ENCODE peak calls at places on chromosomes 11 and 22, in eight cellular contexts. M, P, L, O, Z, G, C and I are unnamed samples.

GRCh38 chr11:17992916-17993315 is 19.9 kb downstream of the SERGEF start:
- ATAC-seq in M (no peak), P (no peak), L (no peak), O (no peak), Z (no peak), G (no peak), C (no peak), I (no peak)

GRCh38 chr11:70568504-70569172 is 170.3 kb downstream of the CTTN start:
- ATAC-seq in M (peak), P (no peak), L (peak), O (peak), Z (no peak), G (no peak), C (peak), I (peak)

GRCh38 chr11:72624496-72625201 is 49.6 kb downstream of the PDE2A start:
- ATAC-seq in M (peak), P (no peak), L (peak), O (no peak), Z (no peak), G (no peak), C (no peak), I (peak)

GRCh38 chr11:72072348-72072747 is 8.0 kb downstream of the NUMA1 start:
- ATAC-seq in M (no peak), P (peak), L (no peak), O (peak), Z (peak), G (peak), C (peak), I (no peak)

GRCh38 chr22:27636716-27637503 is 164.6 kb downstream of the MN1 start:
- ATAC-seq in M (peak), P (no peak), L (no peak), O (no peak), Z (no peak), G (no peak), C (no peak), I (no peak)

GRCh38 chr11:119608781-119609180 is 120.2 kb downstream of the NECTIN1 start:
- ATAC-seq in M (no peak), P (no peak), L (no peak), O (no peak), Z (no peak), G (no peak), C (no peak), I (no peak)

GRCh38 chr11:79200398-79201070 is 240.3 kb downstream of the TENM4 start:
- ATAC-seq in M (peak), P (no peak), L (no peak), O (no peak), Z (no peak), G (no peak), C (no peak), I (no peak)

GRCh38 chr22:31752096-31752847 is 1.5 kb upstream of the DEPDC5 start:
- ATAC-seq in M (no peak), P (no peak), L (no peak), O (no peak), Z (no peak), G (no peak), C (no peak), I (no peak)

GRCh38 chr11:57942808-57943207 is 80.9 kb upstream of the OR9Q1 start:
- ATAC-seq in M (no peak), P (no peak), L (no peak), O (no peak), Z (no peak), G (no peak), C (no peak), I (no peak)

DNA sequence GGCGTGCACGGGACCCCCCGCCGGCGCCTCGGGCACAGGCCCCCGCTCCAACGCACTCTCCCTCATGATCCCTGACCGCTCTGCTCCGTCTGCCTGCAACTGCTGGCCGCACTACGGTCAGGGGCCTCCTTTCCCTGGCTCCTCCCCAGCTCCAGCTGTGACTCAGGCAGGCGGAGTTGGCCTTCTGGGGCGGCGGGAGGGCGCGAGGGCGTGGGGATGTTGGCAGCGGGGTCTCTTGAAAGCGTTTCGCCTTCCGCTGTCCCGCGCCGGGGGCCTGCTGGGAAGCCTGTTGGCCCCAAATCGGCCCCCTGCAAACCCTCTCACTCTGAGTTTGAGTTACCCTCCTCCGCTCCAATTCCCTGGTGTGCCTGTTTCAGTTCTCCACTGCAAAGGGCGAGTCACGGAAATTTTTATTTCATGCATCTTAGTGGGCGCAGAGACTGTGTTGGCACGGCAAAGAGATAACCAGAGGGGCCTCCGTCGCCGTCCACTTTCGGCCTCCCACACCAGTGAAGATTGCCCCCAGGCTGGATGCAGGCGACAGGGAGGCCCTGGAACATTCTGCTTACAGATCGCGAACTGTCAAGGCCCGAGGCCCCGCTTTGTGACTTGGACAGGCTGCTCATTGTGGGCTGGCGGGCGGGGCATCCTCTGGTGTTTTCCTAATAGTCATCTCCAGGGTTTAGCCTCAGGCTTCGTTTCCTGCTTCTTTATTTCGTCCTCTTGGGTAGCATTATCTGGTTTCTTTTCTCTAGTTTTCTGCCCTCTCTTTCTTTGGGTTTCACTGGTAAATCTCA is at the start of gene CAVIN3:
- ATAC-seq in M (peak), P (peak), L (peak), O (peak), Z (peak), G (peak), C (peak), I (peak)
- TF ChIP-seq POLR2A in M (no peak), P (peak), L (peak), O (peak), Z (peak), G (no peak), C (peak), I (peak)

GRCh38 chr11:346529-346928 is 22.8 kb upstream of the B4GALNT4 start:
- ATAC-seq in M (no peak), P (no peak), L (no peak), O (no peak), Z (no peak), G (no peak), C (no peak), I (no peak)
- TF ChIP-seq CTCF in M (no peak), P (no peak), L (no peak), O (no peak), Z (no peak), G (no peak), C (no peak), I (no peak)

GRCh38 chr22:20532256-20532993 is 25.0 kb downstream of the MED15 start:
- ATAC-seq in M (no peak), P (no peak), L (no peak), O (no peak), Z (no peak), G (no peak), C (no peak), I (no peak)
- H3K27ac ChIP-seq in M (peak), P (peak), L (peak), O (peak), Z (no peak), G (no peak), C (peak), I (no peak)

GRCh38 chr11:66744485-66745355 is 15.7 kb upstream of the SPTBN2 start:
- ATAC-seq in M (peak), P (peak), L (peak), O (peak), Z (peak), G (peak), C (peak), I (peak)
- TF ChIP-seq POLR2A in M (no peak), P (peak), L (no peak), O (no peak), Z (peak), G (peak), C (peak), I (peak)

GRCh38 chr11:4064278-4064955 is 30.2 kb upstream of the RRM1 start:
- ATAC-seq in M (peak), P (peak), L (peak), O (no peak), Z (peak), G (peak), C (peak), I (no peak)
- TF ChIP-seq CTCF in M (no peak), P (no peak), L (no peak), O (no peak), Z (no peak), G (peak), C (no peak), I (no peak)

GRCh38 chr22:46373166-46373565 is 37.7 kb downstream of the TRMU start:
- ATAC-seq in M (no peak), P (no peak), L (no peak), O (no peak), Z (no peak), G (no peak), C (no peak), I (no peak)

GRCh38 chr22:46374663-46375474 is 39.4 kb downstream of the TRMU start:
- ATAC-seq in M (no peak), P (no peak), L (peak), O (no peak), Z (no peak), G (no peak), C (no peak), I (no peak)

GRCh38 chr22:46372686-46373085 is 37.2 kb downstream of the TRMU start:
- ATAC-seq in M (no peak), P (no peak), L (no peak), O (no peak), Z (no peak), G (no peak), C (no peak), I (no peak)

GRCh38 chr22:46376096-46376495 is 40.6 kb downstream of the TRMU start:
- ATAC-seq in M (no peak), P (no peak), L (no peak), O (no peak), Z (no peak), G (no peak), C (no peak), I (no peak)

DNA sequence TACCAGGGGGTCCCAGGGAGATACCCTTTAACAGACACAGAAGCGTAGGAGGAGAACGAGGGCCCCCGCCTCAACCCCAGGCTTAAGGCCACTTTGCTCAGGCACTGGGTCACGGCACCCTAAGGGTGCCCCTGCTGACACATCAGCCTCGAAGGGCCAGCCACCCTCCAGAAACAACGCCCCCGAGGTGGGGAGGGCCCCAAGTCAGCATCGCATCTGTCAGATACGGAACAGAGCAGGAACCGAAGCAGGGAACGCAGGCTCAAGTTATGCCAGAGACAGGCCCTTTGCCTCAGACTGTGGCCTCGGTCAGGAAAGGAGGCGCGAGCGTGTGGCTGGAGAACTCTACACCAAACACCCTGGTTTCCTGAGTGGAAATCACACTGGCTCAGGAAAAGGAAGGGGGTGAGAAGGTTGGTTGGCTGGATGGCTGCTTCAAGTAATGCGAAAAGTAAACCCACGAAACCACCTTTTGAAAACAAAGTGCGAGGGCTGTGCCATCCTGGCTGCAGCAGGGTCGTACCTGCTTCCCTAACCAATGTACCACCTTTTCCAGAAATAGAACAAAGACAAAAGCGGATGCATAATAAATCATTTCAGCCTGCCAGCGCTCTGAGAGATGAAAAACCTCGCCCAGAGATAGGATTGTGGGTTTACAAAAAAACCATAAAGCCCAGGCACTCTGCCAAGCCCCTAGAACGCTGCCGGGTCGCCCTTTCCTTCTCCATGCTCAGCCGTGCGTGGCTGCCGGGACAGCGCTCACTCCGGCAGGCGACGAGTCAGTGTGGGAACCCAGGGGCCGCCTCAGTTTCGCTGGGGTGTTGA is 38.5 kb downstream of the TRMU start:
- ATAC-seq in M (no peak), P (no peak), L (no peak), O (no peak), Z (peak), G (no peak), C (no peak), I (no peak)
- H3K27ac ChIP-seq in M (no peak), P (no peak), L (peak), O (no peak), Z (no peak), G (no peak), C (no peak), I (no peak)

GRCh38 chr11:69298778-69299461 is 5.0 kb downstream of the MYEOV start:
- ATAC-seq in M (no peak), P (no peak), L (no peak), O (peak), Z (no peak), G (no peak), C (no peak), I (no peak)
- TF ChIP-seq POLR2A in M (no peak), P (no peak), L (no peak), O (no peak), Z (no peak), G (no peak), C (no peak), I (no peak)

GRCh38 chr11:27383645-27384044 is 20.6 kb upstream of the CCDC34 start:
- ATAC-seq in M (no peak), P (no peak), L (no peak), O (no peak), Z (no peak), G (no peak), C (no peak), I (no peak)
- TF ChIP-seq CTCF in M (no peak), P (no peak), L (no peak), O (no peak), Z (no peak), G (no peak), C (no peak), I (no peak)

GRCh38 chr22:35841907-35842518 is 124.3 kb downstream of the APOL5 start:
- ATAC-seq in M (no peak), P (no peak), L (no peak), O (no peak), Z (no peak), G (no peak), C (no peak), I (no peak)

GRCh38 chr22:35839811-35840739 is 122.4 kb downstream of the APOL5 start:
- ATAC-seq in M (peak), P (peak), L (peak), O (peak), Z (no peak), G (no peak), C (peak), I (peak)

GRCh38 chr22:35844886-35845285 is 127.2 kb downstream of the APOL5 start:
- ATAC-seq in M (no peak), P (no peak), L (no peak), O (no peak), Z (no peak), G (no peak), C (no peak), I (no peak)

GRCh38 chr22:35842954-35843353 is 125.3 kb downstream of the APOL5 start:
- ATAC-seq in M (peak), P (peak), L (peak), O (peak), Z (peak), G (peak), C (peak), I (no peak)

DNA sequence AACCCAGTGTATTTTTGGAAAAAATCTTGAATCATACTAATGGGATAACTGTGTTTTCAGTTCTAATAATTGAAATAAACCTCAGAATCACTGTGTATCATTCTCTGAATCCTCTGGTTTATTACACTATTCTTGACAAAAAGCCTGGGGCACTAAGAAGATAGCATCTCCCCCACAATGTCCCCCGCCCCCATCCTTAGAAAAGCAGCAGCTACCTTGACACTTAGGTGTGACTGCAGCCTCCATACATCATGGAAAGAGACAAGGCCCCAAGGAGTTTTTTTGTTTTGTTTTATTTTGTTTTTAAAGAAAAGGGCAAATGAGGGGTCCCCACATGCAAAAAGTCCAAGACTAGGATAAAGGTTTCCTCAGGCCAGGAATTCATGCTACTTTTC is 124.8 kb downstream of the APOL5 start:
- ATAC-seq in M (no peak), P (no peak), L (no peak), O (no peak), Z (no peak), G (no peak), C (no peak), I (no peak)
- H3K27ac ChIP-seq in M (peak), P (peak), L (peak), O (no peak), Z (no peak), G (no peak), C (no peak), I (peak)

GRCh38 chr11:121722431-121723256 is 269.9 kb upstream of the SORL1-AS1 start:
- ATAC-seq in M (peak), P (no peak), L (peak), O (peak), Z (no peak), G (peak), C (no peak), I (peak)
- TF ChIP-seq POLR2A in M (no peak), P (no peak), L (no peak), O (no peak), Z (no peak), G (no peak), C (no peak), I (peak)